ENCODE peak calls at places on chromosome 11, in six cellular contexts. I is CD4-positive, alpha-beta T cell; H is hepatocyte; O is upper lobe of right lung; M is neural crest cell; E is fibroblast of the aortic adventitia. Q is an unnamed sample.

GRCh38 chr11:134609361-134610115 is 197.5 kb upstream of the B3GAT1 start:
- DNase-seq in M (no peak), H (no peak), I (no peak), E (no peak), O (no peak), Q (no peak)

GRCh38 chr11:32615422-32615821 is 31.8 kb downstream of the EIF3M start:
- DNase-seq in O (no peak), I (no peak), E (peak), M (no peak), H (no peak), Q (no peak)

GRCh38 chr11:267491-267994 is 10.7 kb upstream of the NLRP6 start:
- DNase-seq in I (no peak), E (no peak), M (no peak), H (no peak), O (peak), Q (no peak)

GRCh38 chr11:65556470-65557279 is 1.5 kb downstream of the LTBP3 start:
- DNase-seq in M (no peak), O (no peak), I (no peak), E (no peak), H (no peak), Q (no peak)

GRCh38 chr11:134181707-134182106 is 42.1 kb downstream of the NCAPD3 start:
- DNase-seq in O (no peak), M (no peak), I (no peak), E (peak), H (no peak), Q (no peak)

GRCh38 chr11:120571476-120571875 is 59.9 kb downstream of the GRIK4 start:
- DNase-seq in E (no peak), H (no peak), O (no peak), I (no peak), M (no peak), Q (no peak)

GRCh38 chr11:130040281-130040940 is 29.3 kb upstream of the APLP2 start:
- DNase-seq in O (no peak), E (no peak), I (no peak), H (no peak), M (no peak), Q (no peak)

GRCh38 chr11:91904792-91905785 is 319.5 kb upstream of the FAT3 start:
- DNase-seq in O (no peak), I (no peak), E (no peak), M (no peak), H (no peak), Q (no peak)

GRCh38 chr11:109818303-109818702 is 274.9 kb upstream of the ZC3H12C start:
- DNase-seq in I (no peak), O (no peak), E (no peak), H (no peak), M (no peak), Q (no peak)

GRCh38 chr11:111361874-111362273 is 17.2 kb downstream of the POU2AF1 start:
- DNase-seq in H (no peak), I (no peak), O (no peak), E (no peak), M (no peak), Q (peak)

DNA sequence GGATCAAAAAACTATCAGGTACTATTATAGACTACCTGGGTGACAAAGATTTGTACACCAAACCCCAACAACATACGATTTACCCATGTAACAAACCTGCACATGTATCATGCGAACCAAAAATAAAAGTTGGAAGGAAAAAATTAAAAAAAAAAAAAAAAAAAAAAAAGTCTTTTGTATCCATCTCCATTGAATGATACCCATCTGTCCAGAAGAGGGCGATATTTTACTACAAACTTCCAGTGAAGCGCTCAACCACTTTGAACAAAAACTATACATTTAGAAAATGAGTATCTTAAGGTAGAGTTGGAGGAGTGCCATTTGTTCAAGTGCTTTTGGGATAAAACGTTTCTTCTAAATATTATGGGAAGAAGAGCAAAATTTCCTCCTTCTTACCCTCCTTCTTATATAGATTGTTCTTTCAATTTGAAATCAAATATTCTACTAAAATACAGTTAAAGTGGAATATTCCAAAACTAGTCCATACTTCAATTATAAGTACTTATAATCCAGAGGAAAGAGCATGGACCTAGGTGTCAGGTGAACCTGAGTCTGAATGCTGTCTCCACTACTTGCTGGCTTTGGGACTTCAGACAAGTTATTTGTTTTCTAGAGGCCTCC is 23.3 kb downstream of the ARL14EP start:
- DNase-seq in O (no peak), E (peak), M (no peak), H (peak), I (no peak), Q (no peak)
- TF ChIP-seq CTCF in O (peak), E (peak), M (peak), H (peak), I (peak), Q (peak)

DNA sequence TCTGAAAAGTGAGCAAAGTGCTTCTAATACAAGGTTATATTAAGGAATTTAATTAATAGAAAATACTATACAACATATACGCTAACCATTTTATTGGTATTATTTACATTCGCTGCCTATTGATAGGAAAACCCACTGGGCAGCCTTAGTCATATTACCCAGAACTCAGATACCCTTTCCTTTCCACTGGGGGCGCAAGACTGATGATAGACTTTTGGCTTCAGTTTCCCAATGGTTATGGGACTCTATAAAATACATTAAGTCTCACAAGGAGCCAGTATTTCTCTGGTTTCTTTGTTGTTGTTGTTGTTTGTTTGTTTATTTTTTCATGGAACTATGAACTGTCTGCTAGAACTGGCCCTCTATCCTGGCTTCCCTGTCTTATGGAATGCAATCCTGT is 471.1 kb upstream of the KIRREL3 start:
- DNase-seq in O (no peak), M (no peak), H (no peak), E (no peak), I (no peak), Q (no peak)
- TF ChIP-seq CTCF in O (no peak), M (no peak), H (no peak), E (no peak), I (no peak), Q (no peak)

GRCh38 chr11:116533186-116533825 is 239.5 kb downstream of the BUD13 start:
- DNase-seq in E (no peak), M (peak), O (peak), H (no peak), I (no peak), Q (no peak)
- TF ChIP-seq CTCF in E (no peak), M (no peak), O (no peak), H (no peak), I (no peak), Q (no peak)

DNA sequence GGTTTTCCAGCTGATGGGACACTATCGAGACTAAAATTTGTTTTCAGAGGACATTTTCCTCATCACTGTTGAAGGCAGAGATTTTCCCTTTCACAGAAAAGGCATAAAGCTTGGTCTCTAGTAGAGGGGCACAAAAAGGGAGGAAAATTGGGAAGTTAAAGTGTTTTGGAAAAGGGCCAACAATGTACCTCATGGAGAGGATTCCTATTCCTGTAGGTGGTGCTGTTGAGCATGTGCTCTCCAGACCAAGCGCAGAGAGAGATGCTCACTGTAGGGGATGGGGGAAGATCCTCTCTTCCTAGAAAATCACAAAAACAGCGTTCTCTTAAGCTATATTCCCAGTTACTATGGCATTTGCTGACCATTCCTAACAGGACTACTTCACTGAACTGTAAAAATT is 44.9 kb downstream of the OR4C46 start:
- DNase-seq in I (no peak), M (no peak), O (no peak), E (no peak), H (no peak), Q (no peak)
- TF ChIP-seq CTCF in I (no peak), M (no peak), O (no peak), E (no peak), H (no peak), Q (no peak)

GRCh38 chr11:9315078-9315688 is 790 bp upstream of the TMEM41B start:
- DNase-seq in I (no peak), H (no peak), O (no peak), E (no peak), M (peak), Q (no peak)

GRCh38 chr11:9313648-9314290 is 624 bp downstream of the TMEM41B start:
- DNase-seq in O (no peak), M (no peak), I (no peak), H (peak), E (peak), Q (no peak)

GRCh38 chr11:9310485-9310884 is 3.9 kb downstream of the TMEM41B start:
- DNase-seq in O (no peak), E (no peak), I (no peak), M (no peak), H (no peak), Q (no peak)

GRCh38 chr11:9316334-9316733 is 1.9 kb upstream of the TMEM41B start:
- DNase-seq in O (no peak), H (no peak), M (no peak), E (no peak), I (no peak), Q (no peak)

GRCh38 chr11:9314291-9315077 is at the start of gene TMEM41B:
- DNase-seq in H (peak), M (peak), I (peak), O (peak), E (peak), Q (peak)
- TF ChIP-seq CTCF in H (peak), M (peak), I (no peak), O (peak), E (peak), Q (no peak)

GRCh38 chr11:22778642-22779041 is 51.0 kb downstream of the SVIP start:
- DNase-seq in I (no peak), O (no peak), M (no peak), H (peak), E (no peak), Q (no peak)
- TF ChIP-seq CTCF in I (no peak), O (no peak), M (peak), H (peak), E (no peak), Q (no peak)

GRCh38 chr11:55503449-55503848 is 50.8 kb upstream of the OR4C15 start:
- DNase-seq in M (no peak), I (no peak), H (no peak), O (no peak), E (no peak), Q (no peak)
- TF ChIP-seq CTCF in M (no peak), I (no peak), H (no peak), O (no peak), E (no peak), Q (no peak)

DNA sequence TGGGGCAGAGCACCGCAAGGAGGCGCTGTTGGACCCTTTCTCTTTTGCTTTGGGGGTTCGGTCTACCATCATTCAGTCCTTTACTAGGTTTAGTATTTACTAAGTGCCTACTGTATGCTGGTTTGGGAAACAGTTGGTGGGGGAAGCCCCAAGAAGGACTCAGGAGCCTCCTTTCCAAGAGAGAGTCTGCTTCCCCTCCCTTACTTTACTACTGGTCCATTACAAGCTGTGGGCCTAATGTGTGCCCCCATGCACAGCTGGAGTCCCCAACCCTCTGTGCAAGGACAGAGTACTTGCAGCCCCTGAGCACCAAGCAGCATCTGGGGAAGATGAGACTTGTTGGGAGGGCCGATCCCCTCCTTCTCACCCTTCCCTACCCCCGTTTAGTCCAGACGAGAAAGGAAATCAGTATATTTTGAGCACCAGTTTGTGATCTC is 876 bp upstream of the UBE2L6 start:
- DNase-seq in I (peak), O (no peak), H (peak), M (peak), E (peak), Q (no peak)
- TF ChIP-seq CTCF in I (peak), O (peak), H (peak), M (peak), E (peak), Q (peak)

DNA sequence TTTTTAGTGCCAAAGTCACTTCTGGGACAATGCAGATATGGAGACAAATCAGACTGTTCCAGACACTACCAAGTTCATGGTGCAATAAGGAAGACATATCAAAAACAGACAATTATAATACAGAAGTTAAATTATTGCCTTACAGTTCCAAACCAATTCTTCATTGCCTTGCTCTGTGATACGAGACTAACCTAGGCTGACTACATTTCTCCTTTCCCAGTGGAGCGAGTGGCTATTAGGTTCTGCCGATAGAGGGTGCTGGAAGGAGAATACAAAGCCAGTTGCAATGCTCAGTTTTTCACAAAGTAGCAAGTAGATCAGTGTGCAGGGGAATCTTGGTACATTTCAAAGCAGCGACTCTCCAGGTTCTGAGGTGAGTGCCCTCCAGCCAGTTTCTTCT is 67.8 kb downstream of the FAM168A start:
- DNase-seq in I (no peak), H (peak), O (no peak), E (no peak), M (no peak), Q (no peak)
- TF ChIP-seq CTCF in I (no peak), H (no peak), O (no peak), E (peak), M (peak), Q (no peak)

DNA sequence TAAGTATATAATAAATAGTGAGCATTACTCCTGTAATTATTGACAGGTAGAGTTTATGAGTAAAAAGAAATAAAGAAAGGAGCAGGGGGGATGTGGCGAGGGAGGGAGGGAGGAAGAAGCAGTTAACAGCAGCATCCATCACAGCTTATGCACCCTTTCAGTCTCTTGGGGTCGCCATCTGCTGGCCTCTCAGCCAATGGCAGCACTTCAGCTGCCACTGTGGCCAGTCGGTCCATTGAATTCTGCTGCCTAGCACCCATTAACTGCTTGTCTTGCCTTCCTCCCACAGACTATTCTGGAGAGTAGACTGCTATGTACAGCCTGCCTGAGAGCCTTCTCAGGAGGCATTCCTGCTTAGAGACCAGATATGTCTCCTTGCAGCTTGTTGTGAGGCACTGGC is 388.3 kb downstream of the TENM4 start:
- DNase-seq in H (no peak), E (no peak), O (no peak), I (no peak), M (no peak), Q (no peak)
- TF ChIP-seq CTCF in H (peak), E (no peak), O (no peak), I (no peak), M (peak), Q (no peak)